ENCODE peak calls at places on chromosomes 13 and 19, in seven cellular contexts. Q, L, G, E, B, V and F are unnamed samples.

GRCh38 chr13:43804461-43805070 is 17.8 kb upstream of the ENOX1 start:
- DNase-seq in Q (no peak), L (peak; percentile 89), G (peak; percentile 58), E (no peak), B (no peak), V (peak; percentile 69), F (peak; percentile 22)

GRCh38 chr13:93522486-93522885 is 295.9 kb downstream of the GPC6 start:
- DNase-seq in Q (no peak), L (peak; percentile 55), G (peak; percentile 45), E (no peak), B (no peak), V (no peak), F (no peak)

GRCh38 chr13:78137404-78138142 is 218.9 kb upstream of the EDNRB start:
- DNase-seq in Q (no peak), L (peak; percentile 74), G (peak; percentile 70), E (no peak), B (peak; percentile 66), V (peak; percentile 65), F (peak; percentile 44)

GRCh38 chr13:42547615-42548014 is 26.3 kb upstream of the TNFSF11 start:
- DNase-seq in Q (no peak), L (no peak), G (no peak), E (no peak), B (no peak), V (no peak), F (no peak)

GRCh38 chr19:6065685-6066365 is 44.5 kb downstream of the RFX2 start:
- DNase-seq in Q (peak; percentile 87), L (peak; percentile 46), G (peak; percentile 79), E (peak; percentile 30), B (peak; percentile 45), V (no peak), F (no peak)

GRCh38 chr13:113863511-113864302 is at the start of gene GAS6:
- DNase-seq in Q (peak; percentile 93), L (no peak), G (peak; percentile 70), E (no peak), B (peak; percentile 35), V (peak; percentile 46), F (no peak)

GRCh38 chr19:38953677-38954076 is 21.9 kb downstream of the FBXO17 start:
- DNase-seq in Q (no peak), L (no peak), G (no peak), E (no peak), B (no peak), V (no peak), F (no peak)

GRCh38 chr13:106680796-106681482 is 113.0 kb upstream of the ARGLU1 start:
- DNase-seq in Q (no peak), L (no peak), G (no peak), E (no peak), B (peak; percentile 84), V (no peak), F (no peak)

GRCh38 chr13:94550030-94550738 is 45.8 kb downstream of the TGDS start:
- DNase-seq in Q (no peak), L (peak; percentile 52), G (peak; percentile 49), E (no peak), B (no peak), V (peak; percentile 17), F (no peak)

GRCh38 chr13:59094149-59094548 is 1069.6 kb downstream of the DIAPH3 start:
- DNase-seq in Q (no peak), L (no peak), G (no peak), E (no peak), B (no peak), V (no peak), F (no peak)

GRCh38 chr19:11499890-11500420 is 5.7 kb downstream of the ZNF653 start:
- DNase-seq in Q (no peak), L (no peak), G (no peak), E (no peak), B (no peak), V (no peak), F (no peak)

GRCh38 chr13:101639711-101640110 is 187.2 kb downstream of the ITGBL1 start:
- DNase-seq in Q (no peak), L (no peak), G (no peak), E (no peak), B (no peak), V (no peak), F (no peak)

GRCh38 chr13:101454767-101455166 is 2.3 kb downstream of the ITGBL1 start:
- DNase-seq in Q (no peak), L (no peak), G (peak; percentile 39), E (no peak), B (no peak), V (peak; percentile 33), F (no peak)

GRCh38 chr13:76954568-76954967 is 6.3 kb downstream of the ACOD1 start:
- DNase-seq in Q (no peak), L (no peak), G (no peak), E (no peak), B (no peak), V (no peak), F (no peak)

GRCh38 chr19:10363789-10364281 is 16.5 kb downstream of the TYK2 start:
- DNase-seq in Q (no peak), L (no peak), G (no peak), E (no peak), B (no peak), V (no peak), F (no peak)

GRCh38 chr13:94236876-94237275 is 242.6 kb downstream of the DCT start:
- DNase-seq in Q (no peak), L (no peak), G (no peak), E (no peak), B (no peak), V (no peak), F (no peak)

GRCh38 chr13:52922961-52923360 is 74.5 kb upstream of the PCDH8 start:
- DNase-seq in Q (no peak), L (no peak), G (no peak), E (no peak), B (no peak), V (no peak), F (no peak)

GRCh38 chr13:79405501-79405830 is 589 bp downstream of the RBM26 start:
- DNase-seq in Q (no peak), L (peak; percentile 15), G (no peak), E (no peak), B (peak; percentile 34), V (no peak), F (no peak)

GRCh38 chr13:62280590-62280989 is 864.9 kb upstream of the PCDH20 start:
- DNase-seq in Q (no peak), L (no peak), G (no peak), E (no peak), B (no peak), V (no peak), F (peak; percentile 32)

GRCh38 chr19:50912727-50913716 is 1.8 kb upstream of the KLK4 start:
- DNase-seq in Q (no peak), L (no peak), G (no peak), E (no peak), B (no peak), V (no peak), F (no peak)

GRCh38 chr13:30617315-30618185 is at the start of gene USPL1:
- DNase-seq in Q (peak; percentile 100), L (peak; percentile 99), G (peak; percentile 100), E (peak; percentile 97), B (peak; percentile 98), V (peak; percentile 99), F (peak; percentile 100)
- TF ChIP-seq CTCF in Q (peak; percentile 75), L (no peak), G (no peak), E (no peak), B (no peak), V (peak; percentile 65), F (peak; percentile 5)

GRCh38 chr19:1268392-1269064 is 604 bp upstream of the CIRBP start:
- DNase-seq in Q (no peak), L (no peak), G (no peak), E (no peak), B (no peak), V (no peak), F (no peak)

GRCh38 chr19:1269065-1269477 is at the start of gene CIRBP:
- DNase-seq in Q (peak; percentile 100), L (peak; percentile 98), G (peak; percentile 99), E (peak; percentile 99), B (peak; percentile 99), V (peak; percentile 98), F (peak; percentile 98)

GRCh38 chr19:1270854-1271527 is 1.9 kb downstream of the CIRBP start:
- DNase-seq in Q (peak; percentile 91), L (no peak), G (no peak), E (no peak), B (no peak), V (no peak), F (no peak)

GRCh38 chr19:1270168-1270853 is 1.2 kb downstream of the CIRBP start:
- DNase-seq in Q (no peak), L (no peak), G (no peak), E (no peak), B (no peak), V (no peak), F (no peak)

GRCh38 chr19:1269478-1270167 is 491 bp downstream of the CIRBP start:
- DNase-seq in Q (peak; percentile 97), L (peak; percentile 95), G (peak; percentile 91), E (peak; percentile 84), B (peak; percentile 79), V (peak; percentile 90), F (peak; percentile 88)
- TF ChIP-seq CTCF in Q (no peak), L (no peak), G (peak; percentile 12), E (no peak), B (no peak), V (peak; percentile 18), F (no peak)

GRCh38 chr13:60627071-60627686 is 230.2 kb downstream of the TDRD3 start:
- DNase-seq in Q (no peak), L (peak; percentile 18), G (peak; percentile 13), E (no peak), B (peak; percentile 73), V (peak; percentile 15), F (no peak)
- TF ChIP-seq CTCF in Q (no peak), L (peak; percentile 69), G (peak; percentile 64), E (no peak), B (peak; percentile 94), V (peak; percentile 79), F (peak; percentile 70)

GRCh38 chr13:33087091-33087490 is 70.9 kb downstream of the KL start:
- DNase-seq in Q (no peak), L (no peak), G (no peak), E (no peak), B (no peak), V (no peak), F (no peak)

GRCh38 chr13:33090755-33091454 is 74.7 kb downstream of the KL start:
- DNase-seq in Q (no peak), L (no peak), G (no peak), E (no peak), B (no peak), V (no peak), F (no peak)

GRCh38 chr13:33087790-33088189 is 71.6 kb downstream of the KL start:
- DNase-seq in Q (no peak), L (no peak), G (no peak), E (no peak), B (no peak), V (no peak), F (no peak)

GRCh38 chr13:33092422-33092987 is 76.3 kb downstream of the KL start:
- DNase-seq in Q (no peak), L (no peak), G (no peak), E (no peak), B (no peak), V (no peak), F (no peak)

GRCh38 chr13:33089311-33089710 is 73.1 kb downstream of the KL start:
- DNase-seq in Q (no peak), L (no peak), G (no peak), E (no peak), B (no peak), V (no peak), F (no peak)
- TF ChIP-seq CTCF in Q (no peak), L (no peak), G (no peak), E (no peak), B (no peak), V (no peak), F (no peak)

GRCh38 chr13:112225429-112226090 is 150.6 kb upstream of the SPACA7 start:
- DNase-seq in Q (no peak), L (no peak), G (no peak), E (no peak), B (no peak), V (no peak), F (no peak)
- TF ChIP-seq CTCF in Q (no peak), L (no peak), G (no peak), E (no peak), B (peak; percentile 52), V (no peak), F (no peak)